ENCODE peak calls at places on chromosome 11, in five cellular contexts. U is NCI-H2081, C is NCI-H1417, K is M059J, W is substantia nigra. P is an unnamed sample.

GRCh38 chr11:114092953-114093352 is 33.4 kb downstream of the ZBTB16 start:
- DNase-seq in U (no peak), C (no peak), K (no peak), W (no peak), P (no peak)

GRCh38 chr11:45661417-45662055 is 3.9 kb downstream of the CHST1 start:
- DNase-seq in U (no peak), C (no peak), K (no peak), W (no peak), P (no peak)

GRCh38 chr11:86069408-86070086 is 663 bp upstream of the PICALM start:
- DNase-seq in U (peak; percentile 44), C (no peak), K (peak; percentile 98), W (peak; percentile 43), P (no peak)

GRCh38 chr11:12724301-12725046 is 50.3 kb downstream of the TEAD1 start:
- DNase-seq in U (peak; percentile 95), C (peak; percentile 99), K (peak; percentile 93), W (no peak), P (peak; percentile 66)

GRCh38 chr11:8707541-8708270 is 25.1 kb downstream of the RPL27A start:
- DNase-seq in U (no peak), C (no peak), K (no peak), W (no peak), P (peak; percentile 89)

GRCh38 chr11:104830080-104830479 is 68.2 kb downstream of the CASP12 start:
- DNase-seq in U (no peak), C (peak; percentile 11), K (peak; percentile 87), W (no peak), P (no peak)

GRCh38 chr11:69007978-69008381 is 5.1 kb downstream of the MRGPRF start:
- DNase-seq in U (no peak), C (peak; percentile 94), K (no peak), W (no peak), P (peak; percentile 36)

GRCh38 chr11:78127408-78127807 is 12.0 kb downstream of the ALG8 start:
- DNase-seq in U (no peak), C (no peak), K (no peak), W (no peak), P (no peak)

GRCh38 chr11:95291946-95292345 is 60.9 kb upstream of the SESN3 start:
- DNase-seq in U (no peak), C (no peak), K (no peak), W (no peak), P (no peak)

GRCh38 chr11:5007561-5007960 is 12.9 kb downstream of the OR51L1 start:
- DNase-seq in U (no peak), C (no peak), K (peak; percentile 2), W (no peak), P (no peak)

GRCh38 chr11:61406067-61406466 is 13.7 kb downstream of the TMEM216 start:
- DNase-seq in U (no peak), C (no peak), K (no peak), W (peak; percentile 17), P (no peak)

GRCh38 chr11:118312328-118312727 is 7.8 kb downstream of the CD3E start:
- DNase-seq in U (no peak), C (no peak), K (no peak), W (no peak), P (no peak)